ENCODE peak calls at places on chromosome 15, in ten cellular contexts. R is fibroblast of lung, Z is ovary, H is left ventricle myocardium inferior, L is IMR-90, Y is uterus, N is endodermal cell, C is stomach, M is aorta, G is mammary epithelial cell. U is an unnamed sample.

GRCh38 chr15:93146601-93147000 is 57.6 kb upstream of the RGMA start:
- DNase-seq in Y (no peak), G (no peak), C (no peak), M (no peak), N (no peak), H (no peak), Z (no peak), R (no peak), L (no peak), U (no peak)

GRCh38 chr15:95284933-95285401 is 1045.5 kb upstream of the NR2F2 start:
- DNase-seq in H (no peak), L (peak; percentile 70), Y (no peak), C (no peak), R (peak; percentile 77), G (no peak), Z (peak; percentile 29), M (no peak), N (peak; percentile 58), U (no peak)

GRCh38 chr15:50764331-50765201 is 940 bp downstream of the SPPL2A start:
- DNase-seq in Z (no peak), Y (no peak), M (no peak), G (peak; percentile 24), L (peak; percentile 27), R (peak; percentile 33), C (no peak), N (no peak), H (no peak), U (no peak)

GRCh38 chr15:39172380-39173281 is 408.2 kb upstream of the THBS1 start:
- DNase-seq in H (peak; percentile 15), M (no peak), G (peak; percentile 93), Z (peak; percentile 51), R (peak; percentile 89), C (no peak), N (no peak), L (peak; percentile 79), Y (peak; percentile 36), U (no peak)

GRCh38 chr15:39079296-39079834 is 501.5 kb upstream of the THBS1 start:
- DNase-seq in L (peak; percentile 94), R (peak; percentile 95), Y (no peak), C (no peak), G (peak; percentile 81), Z (no peak), M (no peak), H (no peak), N (no peak), U (no peak)

GRCh38 chr15:34616613-34617012 is 33.2 kb upstream of the GOLGA8B start:
- DNase-seq in H (no peak), M (no peak), G (peak; percentile 58), C (no peak), Z (no peak), Y (no peak), L (peak; percentile 49), R (peak; percentile 52), N (no peak), U (no peak)

GRCh38 chr15:70192490-70192889 is 94.8 kb upstream of the TLE3 start:
- DNase-seq in C (no peak), H (no peak), N (peak; percentile 31), M (no peak), Z (no peak), G (no peak), Y (no peak), L (no peak), R (no peak), U (no peak)

GRCh38 chr15:91075761-91076160 is 24.3 kb upstream of the SV2B start:
- DNase-seq in M (no peak), C (no peak), N (no peak), R (no peak), Y (no peak), Z (no peak), L (no peak), G (no peak), H (no peak), U (no peak)

GRCh38 chr15:89749951-89750559 is 994 bp downstream of the MESP1 start:
- DNase-seq in L (no peak), C (peak; percentile 33), R (no peak), G (no peak), M (no peak), Y (no peak), Z (no peak), H (no peak), N (peak; percentile 67), U (no peak)

GRCh38 chr15:56098230-56098899 is 105.0 kb upstream of the NEDD4 start:
- DNase-seq in H (no peak), M (no peak), C (no peak), R (no peak), Y (no peak), N (no peak), L (peak; percentile 21), Z (no peak), G (no peak), U (no peak)

GRCh38 chr15:82047493-82048446 is 2.0 kb upstream of the MEX3B start:
- DNase-seq in M (no peak), L (peak; percentile 32), H (no peak), Y (no peak), N (no peak), C (no peak), Z (peak; percentile 11), R (peak; percentile 39), G (peak; percentile 30), U (no peak)

GRCh38 chr15:57696146-57696545 is 10.4 kb upstream of the POLR2M start:
- DNase-seq in R (no peak), Y (no peak), M (no peak), H (no peak), C (no peak), L (no peak), N (no peak), Z (no peak), G (no peak), U (no peak)

GRCh38 chr15:57697588-57697987 is 8.9 kb upstream of the POLR2M start:
- DNase-seq in G (no peak), R (peak; percentile 70), Y (no peak), M (peak; percentile 78), C (no peak), H (no peak), L (peak; percentile 19), Z (no peak), N (no peak), U (no peak)

GRCh38 chr15:57692709-57693108 is 13.8 kb upstream of the POLR2M start:
- DNase-seq in R (peak; percentile 73), N (no peak), G (no peak), C (no peak), M (no peak), L (peak; percentile 12), H (no peak), Y (no peak), Z (no peak), U (no peak)

GRCh38 chr15:57691082-57691481 is 15.4 kb upstream of the POLR2M start:
- DNase-seq in Y (no peak), N (no peak), C (no peak), Z (no peak), L (no peak), M (no peak), H (no peak), G (no peak), R (no peak), U (no peak)

GRCh38 chr15:57694264-57694663 is 12.2 kb upstream of the POLR2M start:
- DNase-seq in C (no peak), G (no peak), H (no peak), L (no peak), M (no peak), Y (no peak), Z (no peak), R (no peak), N (no peak), U (no peak)
- H3K4me3 ChIP-seq in C (no peak overlapping the region), G (no peak overlapping the region), H (no peak overlapping the region), L (no peak overlapping the region), M (no peak overlapping the region), Y (no peak overlapping the region), Z (no peak overlapping the region), R (no peak overlapping the region), N (no peak overlapping the region), U (no peak overlapping the region)

GRCh38 chr15:40859206-40859851 is 14.7 kb downstream of the RHOV start:
- DNase-seq in Z (peak; percentile 33), C (peak; percentile 89), N (peak; percentile 98), L (peak; percentile 68), H (peak; percentile 47), G (peak; percentile 76), R (peak; percentile 62), Y (peak; percentile 57), M (peak; percentile 78), U (peak; percentile 70)
- H3K4me1 ChIP-seq in Z (no peaks in the 10 kb centered on the region), C (peaks cover 16% of the 10 kb centered on the region), N (no peaks in the 10 kb centered on the region), L (no peaks in the 10 kb centered on the region), H (peaks cover 7% of the 10 kb centered on the region), G (no peaks in the 10 kb centered on the region), R (no peaks in the 10 kb centered on the region), Y (no peaks in the 10 kb centered on the region), M (no peaks in the 10 kb centered on the region), U (peaks cover 6% of the 10 kb centered on the region)

DNA sequence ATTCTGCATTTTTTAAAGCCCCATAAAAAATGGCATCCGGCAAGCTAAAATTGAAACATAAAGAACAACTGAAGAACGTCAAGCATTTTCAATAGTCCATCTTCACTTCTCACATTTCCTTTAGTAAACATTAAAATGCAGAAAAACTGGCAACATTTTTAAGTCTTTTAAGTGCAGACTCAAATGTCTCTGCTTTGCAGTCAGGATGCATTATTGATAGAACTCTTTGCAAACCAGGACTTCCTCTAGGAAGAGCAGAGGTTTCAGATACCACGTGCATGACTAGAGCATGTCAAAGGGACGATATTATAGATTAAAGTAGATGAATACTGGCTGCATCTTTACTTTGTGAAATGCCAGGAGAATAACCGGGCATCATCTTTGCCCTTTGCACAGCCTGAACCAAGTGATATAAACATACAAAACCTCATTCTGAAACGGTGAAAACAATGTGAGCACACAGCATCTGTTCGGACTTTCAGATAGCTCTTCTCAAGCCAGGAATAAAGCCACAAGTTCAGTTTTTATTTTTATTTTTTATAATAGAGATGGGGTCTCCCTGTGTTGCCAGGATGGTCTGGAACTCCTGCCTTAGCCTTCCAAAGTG is 65.1 kb downstream of the LDHAL6B start:
- DNase-seq in G (no peak), R (no peak), N (no peak), Y (no peak), L (no peak), M (no peak), Z (no peak), C (no peak), H (no peak), U (no peak)
- H3K4me3 ChIP-seq in G (no peak overlapping the region), R (no peak overlapping the region), N (no peak overlapping the region), Y (no peak overlapping the region), L (no peak overlapping the region), M (no peak overlapping the region), Z (no peak overlapping the region), C (no peak overlapping the region), H (no peak overlapping the region), U (no peak overlapping the region)

DNA sequence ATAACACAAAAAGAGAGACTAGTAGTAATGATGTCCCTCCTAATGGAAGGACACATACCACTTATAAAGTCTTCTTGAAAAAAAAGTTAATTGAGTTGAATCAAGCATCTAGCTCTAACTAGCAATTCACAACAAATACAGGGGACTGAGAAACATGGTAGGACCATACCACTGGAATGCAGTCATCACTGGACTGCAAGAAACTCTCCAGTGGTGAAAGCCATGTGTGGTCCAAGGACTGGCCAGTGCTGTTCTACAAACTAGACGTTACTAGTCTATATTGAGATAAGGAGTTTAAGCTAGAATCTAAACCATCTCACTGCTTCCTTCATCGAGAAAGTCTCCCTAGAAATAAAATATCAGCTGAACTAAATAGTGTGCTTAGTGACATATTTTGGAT is 16.7 kb downstream of the FBN1 start:
- DNase-seq in Z (no peak), C (no peak), N (no peak), L (peak; percentile 36), R (peak; percentile 52), M (no peak), H (no peak), Y (no peak), G (no peak), U (no peak)
- H3K4me1 ChIP-seq in Z (peaks cover 19% of the 10 kb centered on the region), C (peaks cover 11% of the 10 kb centered on the region), N (no peaks in the 10 kb centered on the region), L (peaks cover 26% of the 10 kb centered on the region), R (peaks cover 16% of the 10 kb centered on the region), M (peaks cover 19% of the 10 kb centered on the region), H (peaks cover 38% of the 10 kb centered on the region), Y (no peaks in the 10 kb centered on the region), G (peaks cover 6% of the 10 kb centered on the region), U (peaks cover 8% of the 10 kb centered on the region)

GRCh38 chr15:88036154-88036839 is 220.2 kb downstream of the NTRK3 start:
- DNase-seq in M (no peak), G (no peak), H (no peak), Z (no peak), Y (no peak), N (peak; percentile 55), C (no peak), L (no peak), R (no peak), U (no peak)
- H3K4me3 ChIP-seq in M (no peak overlapping the region), G (no peak overlapping the region), H (no peak overlapping the region), Z (no peak overlapping the region), Y (no peak overlapping the region), N (no peak overlapping the region), C (no peak overlapping the region), L (no peak overlapping the region), R (no peak overlapping the region), U (no peak overlapping the region)